ENCODE peak calls at places on chromosomes 11 and 22, in six cellular contexts. X, E, R, M, I and L are unnamed samples.

GRCh38 chr22:23984430-23984829 is 4.5 kb downstream of the GSTT2 start:
- DNase-seq in R (no peak), X (no peak), E (peak), M (no peak), I (no peak), L (no peak)

GRCh38 chr11:71212871-71213559 is 39.4 kb downstream of the SHANK2 start:
- DNase-seq in I (no peak), M (no peak), E (peak), X (peak), R (no peak), L (no peak)

GRCh38 chr22:39724390-39724789 is 153.8 kb downstream of the CACNA1I start:
- DNase-seq in E (no peak), I (no peak), R (no peak), X (peak), M (no peak), L (no peak)

GRCh38 chr22:41478891-41479521 is 10.1 kb downstream of the ACO2 start:
- DNase-seq in R (no peak), I (no peak), E (peak), M (no peak), X (no peak), L (no peak)

GRCh38 chr11:122897606-122898210 is 15.1 kb downstream of the JHY start:
- DNase-seq in E (peak), M (no peak), I (no peak), R (no peak), X (no peak), L (peak)

GRCh38 chr22:44737414-44738346 is 14.7 kb upstream of the ARHGAP8 start:
- DNase-seq in I (no peak), R (no peak), X (peak), E (no peak), M (no peak), L (no peak)

GRCh38 chr11:45607995-45608394 is 57.4 kb downstream of the CHST1 start:
- DNase-seq in E (no peak), X (no peak), M (no peak), I (no peak), R (no peak), L (no peak)

GRCh38 chr11:76770642-76771445 is 12.3 kb upstream of the TSKU start:
- DNase-seq in M (no peak), R (no peak), X (peak), E (peak), I (peak), L (peak)

GRCh38 chr11:2290351-2290841 is 11.3 kb downstream of the C11orf21 start:
- DNase-seq in R (peak), E (no peak), M (no peak), I (no peak), X (peak), L (no peak)

GRCh38 chr11:69374110-69374981 is 80.4 kb downstream of the MYEOV start:
- DNase-seq in X (peak), E (no peak), R (no peak), M (no peak), I (no peak), L (no peak)

GRCh38 chr11:134331565-134332188 is at the start of gene GLB1L2:
- DNase-seq in M (peak), R (peak), X (peak), E (peak), I (no peak), L (no peak)

GRCh38 chr11:19088791-19089190 is 28.2 kb upstream of the ZDHHC13 start:
- DNase-seq in R (no peak), X (no peak), M (no peak), E (no peak), I (no peak), L (no peak)

GRCh38 chr11:121928597-121929580 is 187.1 kb downstream of the BLID start:
- DNase-seq in R (no peak), E (peak), X (peak), M (no peak), I (no peak), L (no peak)

GRCh38 chr22:23066200-23067022 is 3.9 kb upstream of the GNAZ start:
- DNase-seq in E (no peak), M (no peak), X (no peak), I (no peak), R (no peak), L (no peak)

GRCh38 chr22:37659066-37659896 is 758 bp downstream of the PDXP start:
- DNase-seq in E (peak), I (no peak), M (peak), X (no peak), R (no peak), L (no peak)

GRCh38 chr11:76664578-76665061 is 5.9 kb downstream of the LRRC32 start:
- DNase-seq in X (no peak), E (no peak), I (no peak), M (no peak), R (no peak), L (no peak)

GRCh38 chr11:43580735-43581369 is 99.7 kb upstream of the HSD17B12 start:
- DNase-seq in R (no peak), I (no peak), X (peak), M (no peak), E (peak), L (no peak)

GRCh38 chr22:31530816-31531180 is 34.5 kb downstream of the SFI1 start:
- DNase-seq in I (peak), R (no peak), M (no peak), X (no peak), E (peak), L (no peak)

GRCh38 chr11:120528749-120529148 is 17.2 kb downstream of the GRIK4 start:
- DNase-seq in E (no peak), R (no peak), X (no peak), I (no peak), M (no peak), L (no peak)

GRCh38 chr11:97461934-97462333 is 1072.1 kb downstream of the JRKL start:
- DNase-seq in M (no peak), X (no peak), I (no peak), E (no peak), R (no peak), L (no peak)

GRCh38 chr22:40595497-40596234 is 40.9 kb downstream of the MRTFA start:
- DNase-seq in R (no peak), I (no peak), E (peak), X (no peak), M (no peak), L (no peak)

GRCh38 chr22:27224485-27225364 is 567.3 kb downstream of the MIAT start:
- DNase-seq in R (no peak), M (no peak), X (no peak), E (peak), I (no peak), L (no peak)

GRCh38 chr11:120511116-120511803 is at the start of gene GRIK4:
- DNase-seq in I (peak), X (peak), E (peak), R (peak), M (peak), L (peak)